ENCODE peak calls at places on chromosomes 5 and 9, in ten cellular contexts. P, B, O, V, I, E, S, Q, K and A are unnamed samples.

GRCh38 chr9:37747271-37747753 is 6.3 kb upstream of the TRMT10B start:
- DNase-seq in O (peak), K (peak), E (peak), P (no peak), Q (peak), S (peak), V (no peak), I (peak), B (peak), A (peak)

GRCh38 chr5:108541816-108542215 is 159.9 kb upstream of the FBXL17 start:
- DNase-seq in I (no peak), O (no peak), P (no peak), V (no peak), B (no peak), Q (no peak), K (no peak), E (no peak), S (no peak), A (no peak)

GRCh38 chr5:180180198-180180820 is 28.7 kb downstream of the RASGEF1C start:
- DNase-seq in I (no peak), S (no peak), K (no peak), B (peak), E (no peak), O (no peak), Q (no peak), V (no peak), P (peak), A (no peak)

GRCh38 chr5:86572825-86573224 is 44.9 kb upstream of the COX7C start:
- DNase-seq in Q (no peak), B (no peak), E (no peak), V (no peak), O (no peak), P (no peak), I (no peak), K (no peak), S (no peak), A (no peak)

GRCh38 chr9:107637421-107638420 is 148.2 kb upstream of the KLF4 start:
- DNase-seq in O (peak), E (peak), K (peak), I (peak), Q (no peak), P (peak), V (peak), B (peak), S (peak), A (peak)

GRCh38 chr9:14511452-14511851 is 181.8 kb downstream of the ZDHHC21 start:
- DNase-seq in E (peak), B (no peak), K (no peak), P (no peak), S (no peak), I (no peak), V (no peak), Q (peak), O (peak), A (no peak)

GRCh38 chr5:141121985-141122384 is 367 bp downstream of the PCDHB4 start:
- DNase-seq in E (no peak), V (no peak), I (no peak), K (no peak), B (no peak), S (no peak), P (no peak), O (no peak), Q (no peak), A (no peak)

GRCh38 chr5:74519679-74520078 is 120.8 kb downstream of the ENC1 start:
- DNase-seq in B (no peak), O (no peak), V (no peak), E (no peak), S (no peak), K (no peak), P (no peak), I (no peak), Q (no peak), A (no peak)

GRCh38 chr9:98879094-98879957 is 64.4 kb upstream of the COL15A1 start:
- DNase-seq in B (no peak), V (no peak), P (no peak), K (no peak), I (no peak), Q (no peak), O (no peak), E (no peak), S (no peak), A (no peak)

GRCh38 chr5:34499001-34499734 is 157.0 kb upstream of the RAI14 start:
- DNase-seq in Q (peak), O (peak), B (no peak), S (no peak), K (no peak), I (peak), P (no peak), V (no peak), E (peak), A (no peak)

GRCh38 chr9:114282926-114283325 is 40.0 kb upstream of the ORM1 start:
- DNase-seq in I (no peak), O (peak), S (no peak), E (peak), B (no peak), P (peak), V (peak), K (no peak), Q (peak), A (no peak)

GRCh38 chr5:52840286-52841050 is 52.8 kb downstream of the ITGA1 start:
- DNase-seq in B (peak), O (no peak), I (no peak), E (peak), S (no peak), P (no peak), K (no peak), Q (no peak), V (no peak), A (no peak)

GRCh38 chr9:15246688-15247087 is 60.3 kb downstream of the TTC39B start:
- DNase-seq in E (peak), I (peak), B (no peak), S (no peak), K (no peak), V (no peak), O (no peak), Q (peak), P (no peak), A (no peak)

GRCh38 chr5:108747111-108748009 is at the start of gene FER:
- DNase-seq in S (peak), K (no peak), P (no peak), O (peak), B (no peak), I (peak), Q (peak), E (peak), V (no peak), A (peak)

GRCh38 chr9:115349542-115349941 is 231.6 kb upstream of the TNC start:
- DNase-seq in O (peak), E (peak), B (no peak), P (no peak), V (no peak), I (no peak), Q (no peak), S (peak), K (no peak), A (no peak)

GRCh38 chr9:77933019-77933418 is 98.6 kb downstream of the GNAQ start:
- DNase-seq in B (no peak), O (no peak), S (no peak), P (no peak), I (peak), E (peak), K (no peak), V (no peak), Q (no peak), A (no peak)

GRCh38 chr9:93671030-93671358 is 94.6 kb downstream of the PHF2 start:
- DNase-seq in V (no peak), K (no peak), I (no peak), B (no peak), Q (no peak), E (no peak), P (peak), S (no peak), O (no peak), A (no peak)

GRCh38 chr5:78016831-78017529 is 240.8 kb upstream of the TBCA start:
- DNase-seq in B (no peak), O (no peak), V (no peak), Q (no peak), P (no peak), S (no peak), I (no peak), K (no peak), E (no peak), A (no peak)

GRCh38 chr9:95938724-95939123 is 63.2 kb downstream of the ERCC6L2 start:
- DNase-seq in P (no peak), E (no peak), O (no peak), B (no peak), S (no peak), I (no peak), K (no peak), Q (no peak), V (no peak), A (no peak)

GRCh38 chr5:33850100-33850594 is 41.6 kb downstream of the ADAMTS12 start:
- DNase-seq in P (no peak), O (peak), Q (peak), B (no peak), E (peak), I (peak), K (no peak), V (no peak), S (no peak), A (no peak)

GRCh38 chr5:37717613-37718431 is 122.0 kb downstream of the GDNF start:
- DNase-seq in P (no peak), I (peak), Q (no peak), E (peak), B (no peak), K (peak), S (peak), V (peak), O (peak), A (no peak)

GRCh38 chr9:18976368-18977238 is 56.4 kb downstream of the SAXO1 start:
- DNase-seq in P (no peak), O (peak), K (no peak), Q (no peak), B (no peak), S (no peak), E (peak), V (no peak), I (no peak), A (no peak)

GRCh38 chr5:154095819-154096380 is 57.1 kb downstream of the MFAP3 start:
- DNase-seq in K (no peak), I (no peak), S (no peak), V (no peak), B (no peak), P (no peak), E (no peak), O (no peak), Q (no peak), A (no peak)

GRCh38 chr9:94581711-94582110 is 11.9 kb downstream of the FBP2 start:
- DNase-seq in Q (no peak), V (no peak), S (no peak), E (no peak), I (no peak), K (no peak), P (no peak), O (no peak), B (no peak), A (no peak)

GRCh38 chr9:11676821-11677220 is 1016.4 kb upstream of the TYRP1 start:
- DNase-seq in Q (no peak), I (no peak), B (no peak), O (no peak), S (no peak), V (no peak), K (no peak), P (no peak), E (no peak), A (no peak)

GRCh38 chr5:163408311-163408923 is 29.0 kb upstream of the CCNG1 start:
- DNase-seq in B (peak), Q (peak), E (peak), P (peak), K (peak), V (peak), S (peak), I (peak), O (peak), A (peak)

GRCh38 chr5:144121577-144121976 is 48.9 kb downstream of the YIPF5 start:
- DNase-seq in I (no peak), P (no peak), E (peak), K (no peak), O (peak), S (no peak), Q (no peak), B (no peak), V (no peak), A (no peak)

GRCh38 chr5:139342423-139342723 is 719 bp downstream of the PAIP2 start:
- DNase-seq in E (no peak), V (no peak), S (no peak), P (no peak), I (no peak), B (no peak), O (no peak), K (no peak), Q (no peak), A (no peak)

GRCh38 chr9:10268500-10269485 is 344.0 kb downstream of the PTPRD start:
- DNase-seq in E (no peak), S (no peak), I (no peak), O (peak), Q (peak), B (no peak), V (no peak), P (no peak), K (peak), A (peak)

GRCh38 chr5:53423724-53424123 is 56.7 kb upstream of the FST start:
- DNase-seq in E (peak), Q (no peak), P (no peak), V (no peak), B (no peak), O (peak), K (no peak), I (no peak), S (no peak), A (no peak)

GRCh38 chr9:83688921-83689320 is 18.8 kb downstream of the UBQLN1 start:
- DNase-seq in V (no peak), E (no peak), Q (no peak), K (no peak), S (no peak), I (no peak), B (no peak), P (no peak), O (no peak), A (no peak)

GRCh38 chr5:34586117-34586885 is 69.8 kb upstream of the RAI14 start:
- DNase-seq in K (no peak), O (peak), E (peak), Q (no peak), P (no peak), I (peak), V (no peak), B (no peak), S (peak), A (no peak)

GRCh38 chr9:69346596-69347390 is 21.8 kb downstream of the ENTREP1 start:
- DNase-seq in Q (no peak), E (no peak), O (no peak), I (peak), K (no peak), P (no peak), V (no peak), S (no peak), B (no peak), A (no peak)

GRCh38 chr9:123324767-123325183 is 31.2 kb upstream of the CRB2 start:
- DNase-seq in Q (no peak), E (no peak), B (no peak), K (no peak), P (no peak), V (no peak), O (no peak), I (no peak), S (no peak), A (no peak)

GRCh38 chr5:81251922-81252321 is 18.8 kb downstream of the CKMT2 start:
- DNase-seq in S (no peak), O (no peak), K (no peak), Q (no peak), V (no peak), I (no peak), E (no peak), P (no peak), B (no peak), A (no peak)
- TF ChIP-seq CTCF in S (no peak), O (no peak), K (no peak), Q (no peak), V (no peak), I (no peak), E (no peak), P (no peak), B (no peak), A (no peak)

GRCh38 chr5:168269950-168270349 is 21.5 kb upstream of the WWC1 start:
- DNase-seq in V (no peak), E (no peak), O (peak), K (no peak), B (no peak), I (peak), Q (no peak), P (no peak), S (no peak), A (no peak)
- TF ChIP-seq CTCF in V (no peak), E (no peak), O (no peak), K (no peak), B (no peak), I (no peak), Q (no peak), P (no peak), S (no peak), A (no peak)

GRCh38 chr9:87500491-87500890 is 2.8 kb downstream of the DAPK1 start:
- DNase-seq in E (no peak), B (no peak), K (no peak), V (no peak), Q (peak), S (no peak), I (no peak), P (no peak), O (no peak), A (no peak)
- TF ChIP-seq CTCF in E (no peak), B (no peak), K (no peak), V (no peak), Q (no peak), S (peak), I (no peak), P (no peak), O (peak), A (peak)

DNA sequence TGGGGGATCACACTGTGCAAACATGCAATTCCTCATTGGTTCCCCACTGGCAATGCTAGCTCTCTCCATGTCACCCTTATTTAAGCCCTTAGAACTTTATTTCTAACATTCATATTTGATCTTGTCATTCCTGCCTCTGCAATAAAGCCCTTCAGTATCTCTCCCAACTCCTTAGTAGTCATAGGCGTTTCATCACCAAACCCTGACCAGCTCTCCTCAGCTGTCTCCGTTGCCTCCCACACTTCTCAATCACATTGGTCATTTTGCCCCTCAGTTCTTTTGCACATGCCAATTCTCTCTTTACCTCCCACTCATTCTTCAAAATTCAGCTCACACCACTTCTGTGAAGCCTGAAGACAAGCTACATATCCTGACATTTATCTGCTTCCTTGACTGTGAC is 2.8 kb upstream of the RUSC2 start:
- DNase-seq in P (no peak), S (no peak), B (no peak), I (no peak), Q (no peak), E (no peak), K (no peak), V (no peak), O (no peak), A (no peak)
- TF ChIP-seq CTCF in P (no peak), S (no peak), B (no peak), I (no peak), Q (no peak), E (no peak), K (no peak), V (no peak), O (no peak), A (no peak)